ENCODE peak calls at places on chromosomes 5 and 9, in ten cellular contexts. One of them, this sample, is unnamed.

GRCh38 chr5:37576496-37576895 is 197.4 kb downstream of the WDR70 start:
- DNase-seq in GM23338: no peak
- DNase-seq in spleen: no peak
- DNase-seq in H1: no peak
- DNase-seq in sigmoid colon: no peak
- DNase-seq in prostate gland: no peak
- DNase-seq in SK-N-SH: no peak
- DNase-seq in GM12878: no peak
- DNase-seq in endothelial cell of umbilical vein: no peak
- DNase-seq in HCT116: no peak
- DNase-seq in this sample: no peak

GRCh38 chr5:153792305-153792704 is 246.4 kb downstream of the FAM114A2 start:
- DNase-seq in GM23338: no peak
- DNase-seq in spleen: no peak
- DNase-seq in H1: no peak
- DNase-seq in sigmoid colon: no peak
- DNase-seq in prostate gland: no peak
- DNase-seq in SK-N-SH: no peak
- DNase-seq in GM12878: no peak
- DNase-seq in endothelial cell of umbilical vein: no peak
- DNase-seq in HCT116: no peak
- DNase-seq in this sample: no peak

GRCh38 chr5:123203105-123203794 is 114.2 kb downstream of the PRDM6 start:
- DNase-seq in GM23338: no peak
- DNase-seq in spleen: no peak
- DNase-seq in H1: no peak
- DNase-seq in sigmoid colon: no peak
- DNase-seq in prostate gland: no peak
- DNase-seq in SK-N-SH: no peak
- DNase-seq in GM12878: no peak
- DNase-seq in endothelial cell of umbilical vein: no peak
- DNase-seq in HCT116: no peak
- DNase-seq in this sample: no peak

GRCh38 chr9:6922680-6923079 is 164.9 kb downstream of the KDM4C start:
- DNase-seq in GM23338: no peak
- DNase-seq in spleen: no peak
- DNase-seq in H1: no peak
- DNase-seq in sigmoid colon: no peak
- DNase-seq in prostate gland: no peak
- DNase-seq in SK-N-SH: peak; percentile 38
- DNase-seq in GM12878: no peak
- DNase-seq in endothelial cell of umbilical vein: no peak
- DNase-seq in HCT116: no peak
- DNase-seq in this sample: no peak

GRCh38 chr5:126414874-126415502 is 8.2 kb upstream of the GRAMD2B start:
- DNase-seq in GM23338: no peak
- DNase-seq in spleen: no peak
- DNase-seq in H1: no peak
- DNase-seq in sigmoid colon: peak; percentile 80
- DNase-seq in prostate gland: peak; percentile 40
- DNase-seq in SK-N-SH: no peak
- DNase-seq in GM12878: no peak
- DNase-seq in endothelial cell of umbilical vein: peak; percentile 45
- DNase-seq in HCT116: no peak
- DNase-seq in this sample: no peak

GRCh38 chr5:41869150-41869738 is 981 bp downstream of the OXCT1 start:
- DNase-seq in GM23338: peak; percentile 61
- DNase-seq in spleen: peak; percentile 87
- DNase-seq in H1: no peak
- DNase-seq in sigmoid colon: peak; percentile 91
- DNase-seq in prostate gland: peak; percentile 48
- DNase-seq in SK-N-SH: peak; percentile 69
- DNase-seq in GM12878: no peak
- DNase-seq in endothelial cell of umbilical vein: peak; percentile 32
- DNase-seq in HCT116: no peak
- DNase-seq in this sample: peak; percentile 67

GRCh38 chr9:95073042-95073607 is 244.4 kb downstream of the FANCC start:
- DNase-seq in GM23338: peak; percentile 67
- DNase-seq in spleen: no peak
- DNase-seq in H1: no peak
- DNase-seq in sigmoid colon: peak; percentile 68
- DNase-seq in prostate gland: no peak
- DNase-seq in SK-N-SH: no peak
- DNase-seq in GM12878: no peak
- DNase-seq in endothelial cell of umbilical vein: no peak
- DNase-seq in HCT116: no peak
- DNase-seq in this sample: peak; percentile 29

GRCh38 chr5:140718266-140718592 is 18.0 kb downstream of the ZMAT2 start:
- DNase-seq in GM23338: no peak
- DNase-seq in spleen: no peak
- DNase-seq in H1: no peak
- DNase-seq in sigmoid colon: no peak
- DNase-seq in prostate gland: no peak
- DNase-seq in SK-N-SH: no peak
- DNase-seq in GM12878: no peak
- DNase-seq in endothelial cell of umbilical vein: no peak
- DNase-seq in HCT116: no peak
- DNase-seq in this sample: no peak

GRCh38 chr9:81108821-81109220 is 580.5 kb downstream of the TLE1 start:
- DNase-seq in GM23338: no peak
- DNase-seq in spleen: no peak
- DNase-seq in H1: no peak
- DNase-seq in sigmoid colon: no peak
- DNase-seq in prostate gland: no peak
- DNase-seq in SK-N-SH: no peak
- DNase-seq in GM12878: no peak
- DNase-seq in endothelial cell of umbilical vein: no peak
- DNase-seq in HCT116: no peak
- DNase-seq in this sample: no peak

GRCh38 chr9:81116340-81117207 is 572.8 kb downstream of the TLE1 start:
- DNase-seq in GM23338: peak; percentile 13
- DNase-seq in spleen: no peak
- DNase-seq in H1: no peak
- DNase-seq in sigmoid colon: no peak
- DNase-seq in prostate gland: peak; percentile 13
- DNase-seq in SK-N-SH: no peak
- DNase-seq in GM12878: no peak
- DNase-seq in endothelial cell of umbilical vein: no peak
- DNase-seq in HCT116: no peak
- DNase-seq in this sample: no peak

GRCh38 chr9:81118416-81118815 is 570.9 kb downstream of the TLE1 start:
- DNase-seq in GM23338: no peak
- DNase-seq in spleen: no peak
- DNase-seq in H1: no peak
- DNase-seq in sigmoid colon: no peak
- DNase-seq in prostate gland: no peak
- DNase-seq in SK-N-SH: no peak
- DNase-seq in GM12878: no peak
- DNase-seq in endothelial cell of umbilical vein: no peak
- DNase-seq in HCT116: no peak
- DNase-seq in this sample: no peak

GRCh38 chr9:81112638-81113037 is 576.7 kb downstream of the TLE1 start:
- DNase-seq in GM23338: peak; percentile 45
- DNase-seq in spleen: no peak
- DNase-seq in H1: no peak
- DNase-seq in sigmoid colon: no peak
- DNase-seq in prostate gland: no peak
- DNase-seq in SK-N-SH: no peak
- DNase-seq in GM12878: no peak
- DNase-seq in endothelial cell of umbilical vein: no peak
- DNase-seq in HCT116: no peak
- DNase-seq in this sample: no peak

DNA sequence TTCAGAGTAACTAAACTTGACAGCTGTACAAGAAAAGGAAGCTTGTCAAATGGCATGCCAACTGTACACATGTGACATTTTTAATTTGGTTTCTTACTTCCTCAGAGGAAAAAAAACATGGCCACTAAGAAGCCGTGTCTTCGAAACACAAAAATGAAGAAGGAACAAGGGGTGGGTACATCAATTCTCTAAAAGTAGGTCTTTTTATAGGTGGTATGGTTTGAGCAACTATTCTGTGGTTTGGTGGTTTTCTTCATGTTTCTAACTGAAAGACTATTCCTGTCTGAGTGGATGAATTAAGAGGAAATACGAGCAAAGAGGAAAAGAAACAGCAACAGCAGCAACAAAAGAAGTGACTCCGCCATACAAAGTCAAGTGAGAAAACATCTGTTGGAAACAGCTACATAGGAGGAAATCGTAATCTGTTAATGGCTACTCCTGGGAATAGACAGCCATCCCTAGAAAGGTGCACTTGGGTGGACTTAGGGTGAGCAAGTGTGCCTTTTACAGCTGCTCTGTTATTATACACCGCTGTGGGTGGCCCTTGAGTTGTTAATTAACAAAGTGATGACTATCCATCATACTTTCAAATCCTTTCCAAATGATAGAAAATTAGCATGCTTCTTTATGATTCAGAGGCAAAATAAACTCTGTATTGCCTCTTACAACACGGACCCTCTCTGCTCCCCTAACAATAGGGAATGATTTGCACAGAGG is 575.8 kb downstream of the TLE1 start:
- DNase-seq in GM23338: peak; percentile 5
- DNase-seq in spleen: no peak
- DNase-seq in H1: no peak
- DNase-seq in sigmoid colon: no peak
- DNase-seq in prostate gland: no peak
- DNase-seq in SK-N-SH: no peak
- DNase-seq in GM12878: no peak
- DNase-seq in endothelial cell of umbilical vein: no peak
- DNase-seq in HCT116: no peak
- DNase-seq in this sample: no peak
- TF ChIP-seq POLR2AphosphoS5 in GM23338: no peak
- TF ChIP-seq POLR2AphosphoS5 in spleen: no peak
- TF ChIP-seq POLR2AphosphoS5 in H1: no peak
- TF ChIP-seq POLR2AphosphoS5 in sigmoid colon: no peak
- TF ChIP-seq POLR2AphosphoS5 in prostate gland: no peak
- TF ChIP-seq POLR2AphosphoS5 in SK-N-SH: no peak
- TF ChIP-seq POLR2AphosphoS5 in GM12878: no peak
- TF ChIP-seq POLR2AphosphoS5 in endothelial cell of umbilical vein: no peak
- TF ChIP-seq POLR2AphosphoS5 in HCT116: no peak
- TF ChIP-seq POLR2AphosphoS5 in this sample: no peak

GRCh38 chr5:173472164-173472563 is 143.9 kb upstream of the STC2 start:
- DNase-seq in GM23338: no peak
- DNase-seq in spleen: no peak
- DNase-seq in H1: no peak
- DNase-seq in sigmoid colon: peak; percentile 90
- DNase-seq in prostate gland: peak; percentile 91
- DNase-seq in SK-N-SH: no peak
- DNase-seq in GM12878: no peak
- DNase-seq in endothelial cell of umbilical vein: peak; percentile 29
- DNase-seq in HCT116: peak; percentile 76
- DNase-seq in this sample: peak; percentile 73

GRCh38 chr5:173473293-173473692 is 143.2 kb downstream of the BOD1 start:
- DNase-seq in GM23338: no peak
- DNase-seq in spleen: no peak
- DNase-seq in H1: no peak
- DNase-seq in sigmoid colon: no peak
- DNase-seq in prostate gland: peak; percentile 53
- DNase-seq in SK-N-SH: no peak
- DNase-seq in GM12878: no peak
- DNase-seq in endothelial cell of umbilical vein: no peak
- DNase-seq in HCT116: no peak
- DNase-seq in this sample: no peak

GRCh38 chr5:173475780-173476179 is 140.7 kb downstream of the BOD1 start:
- DNase-seq in GM23338: no peak
- DNase-seq in spleen: no peak
- DNase-seq in H1: no peak
- DNase-seq in sigmoid colon: no peak
- DNase-seq in prostate gland: no peak
- DNase-seq in SK-N-SH: no peak
- DNase-seq in GM12878: no peak
- DNase-seq in endothelial cell of umbilical vein: no peak
- DNase-seq in HCT116: no peak
- DNase-seq in this sample: no peak

GRCh38 chr5:173474881-173475287 is 141.6 kb downstream of the BOD1 start:
- DNase-seq in GM23338: no peak
- DNase-seq in spleen: no peak
- DNase-seq in H1: no peak
- DNase-seq in sigmoid colon: no peak
- DNase-seq in prostate gland: no peak
- DNase-seq in SK-N-SH: no peak
- DNase-seq in GM12878: no peak
- DNase-seq in endothelial cell of umbilical vein: no peak
- DNase-seq in HCT116: no peak
- DNase-seq in this sample: no peak

DNA sequence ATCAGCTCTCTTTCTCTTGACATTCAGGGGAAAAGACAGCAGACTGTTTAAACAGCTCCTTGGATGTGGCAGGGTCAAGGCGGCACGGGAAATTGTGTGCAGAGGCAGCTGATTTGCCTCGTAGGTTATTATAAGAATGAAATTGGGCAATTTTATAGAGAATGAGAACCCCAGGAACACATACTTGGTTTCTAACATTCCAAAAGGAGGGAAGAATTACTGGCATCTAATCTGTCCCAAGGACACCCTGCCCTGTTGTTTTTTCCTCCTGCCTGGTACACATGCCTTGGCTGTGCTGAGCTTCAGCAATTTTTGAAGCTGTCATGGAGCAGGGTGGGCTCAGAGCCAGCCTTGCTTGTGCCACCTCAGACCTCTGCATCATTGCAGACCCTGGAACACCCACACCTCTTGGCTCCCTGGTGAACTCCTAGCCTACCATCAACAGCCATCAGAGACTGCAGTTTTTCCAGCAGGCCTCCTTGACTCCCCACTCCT is 143.6 kb downstream of the BOD1 start:
- DNase-seq in GM23338: no peak
- DNase-seq in spleen: no peak
- DNase-seq in H1: no peak
- DNase-seq in sigmoid colon: no peak
- DNase-seq in prostate gland: peak; percentile 16
- DNase-seq in SK-N-SH: no peak
- DNase-seq in GM12878: no peak
- DNase-seq in endothelial cell of umbilical vein: no peak
- DNase-seq in HCT116: no peak
- DNase-seq in this sample: no peak
- TF ChIP-seq POLR2AphosphoS5 in GM23338: no peak
- TF ChIP-seq POLR2AphosphoS5 in spleen: no peak
- TF ChIP-seq POLR2AphosphoS5 in H1: no peak
- TF ChIP-seq POLR2AphosphoS5 in sigmoid colon: no peak
- TF ChIP-seq POLR2AphosphoS5 in prostate gland: no peak
- TF ChIP-seq POLR2AphosphoS5 in SK-N-SH: no peak
- TF ChIP-seq POLR2AphosphoS5 in GM12878: no peak
- TF ChIP-seq POLR2AphosphoS5 in endothelial cell of umbilical vein: no peak
- TF ChIP-seq POLR2AphosphoS5 in HCT116: no peak
- TF ChIP-seq POLR2AphosphoS5 in this sample: no peak

GRCh38 chr5:163163858-163164257 is 273.5 kb upstream of the CCNG1 start:
- DNase-seq in GM23338: no peak
- DNase-seq in spleen: no peak
- DNase-seq in H1: no peak
- DNase-seq in sigmoid colon: no peak
- DNase-seq in prostate gland: no peak
- DNase-seq in SK-N-SH: no peak
- DNase-seq in GM12878: no peak
- DNase-seq in endothelial cell of umbilical vein: no peak
- DNase-seq in HCT116: no peak
- DNase-seq in this sample: no peak
- TF ChIP-seq POLR2AphosphoS5 in GM23338: no peak
- TF ChIP-seq POLR2AphosphoS5 in spleen: no peak
- TF ChIP-seq POLR2AphosphoS5 in H1: no peak
- TF ChIP-seq POLR2AphosphoS5 in sigmoid colon: no peak
- TF ChIP-seq POLR2AphosphoS5 in prostate gland: no peak
- TF ChIP-seq POLR2AphosphoS5 in SK-N-SH: no peak
- TF ChIP-seq POLR2AphosphoS5 in GM12878: no peak
- TF ChIP-seq POLR2AphosphoS5 in endothelial cell of umbilical vein: no peak
- TF ChIP-seq POLR2AphosphoS5 in HCT116: no peak
- TF ChIP-seq POLR2AphosphoS5 in this sample: no peak

GRCh38 chr9:136840877-136841645 is 1.2 kb upstream of the AJM1 start:
- DNase-seq in GM23338: peak; percentile 55
- DNase-seq in spleen: no peak
- DNase-seq in H1: no peak
- DNase-seq in sigmoid colon: no peak
- DNase-seq in prostate gland: no peak
- DNase-seq in SK-N-SH: peak; percentile 59
- DNase-seq in GM12878: no peak
- DNase-seq in endothelial cell of umbilical vein: no peak
- DNase-seq in HCT116: no peak
- DNase-seq in this sample: peak; percentile 86
- TF ChIP-seq POLR2AphosphoS5 in GM23338: no peak
- TF ChIP-seq POLR2AphosphoS5 in spleen: peak; percentile 28
- TF ChIP-seq POLR2AphosphoS5 in H1: peak; percentile 64
- TF ChIP-seq POLR2AphosphoS5 in sigmoid colon: no peak
- TF ChIP-seq POLR2AphosphoS5 in prostate gland: no peak
- TF ChIP-seq POLR2AphosphoS5 in SK-N-SH: no peak
- TF ChIP-seq POLR2AphosphoS5 in GM12878: no peak
- TF ChIP-seq POLR2AphosphoS5 in endothelial cell of umbilical vein: no peak
- TF ChIP-seq POLR2AphosphoS5 in HCT116: no peak
- TF ChIP-seq POLR2AphosphoS5 in this sample: no peak